ENCODE peak calls at places on chromosomes 16 and 17, in ten cellular contexts. F is MM.1S, W is colonic mucosa, D is cardiac muscle cell, X is GM13976, A is AG04450, Y is Calu3, U is vagina, I is omental fat pad, R is fibroblast of lung. E is an unnamed sample.

GRCh38 chr17:28008526-28008925 is 34.0 kb upstream of the NLK start:
- DNase-seq in I (no peak), X (no peak), F (peak), A (peak), D (peak), Y (peak), U (no peak), W (peak), R (peak), E (peak)

GRCh38 chr17:47253541-47254402 is at the start of gene ITGB3:
- DNase-seq in Y (peak), W (peak), F (peak), X (peak), D (peak), A (no peak), R (peak), I (no peak), U (no peak), E (peak)

GRCh38 chr16:24737391-24737871 is 8.0 kb downstream of the TNRC6A start:
- DNase-seq in A (no peak), U (no peak), D (no peak), F (no peak), X (no peak), I (no peak), R (peak), Y (no peak), W (no peak), E (no peak)

GRCh38 chr17:48542114-48542955 is 2.6 kb downstream of the HOXB2 start:
- DNase-seq in F (no peak), D (no peak), U (no peak), R (no peak), X (no peak), Y (no peak), W (no peak), I (no peak), A (no peak), E (no peak)

GRCh38 chr17:66317629-66318028 is 15.2 kb downstream of the PRKCA start:
- DNase-seq in Y (no peak), X (no peak), I (no peak), R (peak), W (no peak), F (no peak), A (no peak), D (no peak), U (no peak), E (no peak)

GRCh38 chr17:66755101-66755943 is 79.6 kb upstream of the CACNG5 start:
- DNase-seq in W (no peak), Y (no peak), F (no peak), R (no peak), X (no peak), I (no peak), D (no peak), U (no peak), A (no peak), E (no peak)

GRCh38 chr17:7207120-7208001 is 12.3 kb downstream of the DLG4 start:
- DNase-seq in R (peak), X (no peak), F (no peak), D (no peak), W (no peak), A (no peak), Y (no peak), I (no peak), U (no peak), E (no peak)

GRCh38 chr16:20689668-20690067 is 7.8 kb downstream of the ACSM1 start:
- DNase-seq in W (no peak), X (no peak), A (no peak), Y (no peak), U (no peak), R (no peak), D (no peak), F (no peak), I (no peak), E (no peak)

GRCh38 chr17:80419255-80419654 is 4.3 kb downstream of the ENDOV start:
- DNase-seq in W (no peak), U (no peak), Y (no peak), A (no peak), R (no peak), D (no peak), I (no peak), X (no peak), F (no peak), E (no peak)

GRCh38 chr17:7885357-7886226 is 3.0 kb upstream of the CHD3 start:
- DNase-seq in X (peak), W (peak), D (peak), F (peak), U (no peak), Y (peak), I (no peak), A (no peak), R (peak), E (peak)

GRCh38 chr17:55717898-55718735 is 4.5 kb downstream of the TMEM100 start:
- DNase-seq in U (no peak), W (peak), Y (peak), I (peak), R (peak), D (peak), A (peak), X (peak), F (peak), E (peak)

GRCh38 chr16:55021595-55022475 is 91.2 kb downstream of the IRX5 start:
- DNase-seq in I (no peak), A (no peak), R (peak), D (no peak), F (no peak), Y (peak), X (no peak), U (peak), W (peak), E (no peak)

GRCh38 chr16:86591270-86591669 is 12.9 kb downstream of the FOXL1 start:
- DNase-seq in R (no peak), I (no peak), W (no peak), X (no peak), F (no peak), U (no peak), D (no peak), A (no peak), Y (no peak), E (no peak)

GRCh38 chr16:17358846-17359245 is 111.9 kb downstream of the XYLT1 start:
- DNase-seq in F (no peak), Y (no peak), U (no peak), A (no peak), X (no peak), D (no peak), W (no peak), I (no peak), R (peak), E (no peak)

GRCh38 chr17:17680477-17681186 is 626 bp upstream of the RAI1 start:
- DNase-seq in A (no peak), D (no peak), Y (no peak), X (no peak), I (no peak), R (no peak), F (no peak), W (no peak), U (no peak), E (no peak)

GRCh38 chr16:82506734-82507133 is 120.0 kb upstream of the CDH13 start:
- DNase-seq in D (no peak), I (no peak), A (no peak), R (no peak), Y (no peak), F (no peak), U (no peak), W (no peak), X (no peak), E (no peak)

GRCh38 chr17:81846743-81847689 is 12.2 kb upstream of the PPP1R27 start:
- DNase-seq in D (no peak), F (no peak), X (no peak), Y (no peak), I (no peak), U (no peak), A (no peak), R (no peak), W (no peak), E (no peak)

GRCh38 chr17:55062921-55063320 is 94.4 kb downstream of the STXBP4 start:
- DNase-seq in I (no peak), R (peak), Y (no peak), W (no peak), X (no peak), D (no peak), F (no peak), U (no peak), A (peak), E (no peak)

GRCh38 chr17:48566717-48567116 is 11.4 kb downstream of the HOXB4 start:
- DNase-seq in R (no peak), X (no peak), W (no peak), F (no peak), I (no peak), Y (no peak), A (no peak), U (no peak), D (no peak), E (no peak)

GRCh38 chr17:79478051-79478461 is 132.8 kb downstream of the RBFOX3 start:
- DNase-seq in X (no peak), I (no peak), F (no peak), R (peak), W (no peak), A (no peak), U (no peak), Y (no peak), D (no peak), E (no peak)

GRCh38 chr16:24514096-24514495 is 25.3 kb upstream of the RBBP6 start:
- DNase-seq in Y (no peak), A (no peak), D (no peak), U (no peak), W (no peak), X (no peak), F (no peak), R (no peak), I (no peak), E (no peak)

GRCh38 chr17:43800736-43801135 is 20.5 kb downstream of the CFAP97D1 start:
- DNase-seq in R (no peak), I (no peak), F (no peak), A (no peak), Y (no peak), X (no peak), U (peak), W (no peak), D (no peak), E (no peak)

GRCh38 chr16:62213763-62214162 is 177.5 kb upstream of the CDH8 start:
- DNase-seq in X (no peak), A (no peak), W (no peak), Y (no peak), F (no peak), U (no peak), R (no peak), I (no peak), D (no peak), E (no peak)

DNA sequence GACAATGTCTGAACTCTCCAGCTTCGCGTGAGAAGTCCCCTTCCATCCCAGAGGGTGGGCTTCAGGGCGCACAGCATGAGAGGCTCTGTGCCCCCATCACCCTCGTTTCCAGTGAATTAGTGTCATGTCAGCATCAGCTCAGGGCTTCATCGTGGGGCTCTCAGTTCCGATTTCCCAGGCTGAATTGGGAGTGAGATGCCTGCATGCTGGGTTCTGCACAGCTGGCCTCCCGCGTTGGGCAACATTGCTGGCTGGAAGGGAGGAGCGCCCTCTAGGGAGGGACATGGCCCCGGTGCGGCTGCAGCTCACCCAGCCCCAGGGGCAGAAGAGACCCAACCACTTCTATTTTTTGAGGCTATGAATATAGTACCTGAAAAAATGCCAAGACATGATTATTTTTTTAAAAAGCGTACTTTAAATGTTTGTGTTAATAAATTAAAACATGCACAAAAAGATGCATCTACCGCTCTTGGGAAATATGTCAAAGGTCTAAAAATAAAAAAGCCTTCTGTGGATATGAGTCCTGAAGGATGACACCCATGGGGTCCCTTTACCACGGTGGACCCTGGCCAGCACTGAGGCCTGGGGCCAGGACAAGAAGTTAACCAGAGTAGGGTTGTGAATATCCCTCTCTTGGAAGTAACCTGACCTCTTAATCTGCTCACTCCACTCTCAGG is 10.5 kb upstream of the ITGAD start:
- DNase-seq in I (no peak), D (peak), W (peak), Y (peak), X (peak), U (no peak), A (no peak), R (peak), F (peak), E (peak)
- TF ChIP-seq CTCF in I (no peak), D (peak), W (peak), Y (peak), X (peak), U (peak), A (peak), R (peak), F (peak), E (peak)

GRCh38 chr16:89446975-89447293 is 43.4 kb downstream of the ANKRD11 start:
- DNase-seq in A (no peak), W (no peak), X (no peak), R (no peak), U (no peak), Y (no peak), D (no peak), F (no peak), I (no peak), E (no peak)
- TF ChIP-seq CTCF in A (no peak), W (no peak), X (no peak), R (no peak), U (no peak), Y (no peak), D (no peak), F (no peak), I (no peak), E (no peak)

GRCh38 chr17:42019509-42020404 is at the start of gene NKIRAS2:
- DNase-seq in I (peak), R (peak), X (peak), W (peak), F (peak), A (peak), Y (peak), D (peak), U (peak), E (peak)
- TF ChIP-seq CTCF in I (no peak), R (peak), X (peak), W (peak), F (peak), A (peak), Y (peak), D (peak), U (peak), E (peak)

GRCh38 chr17:75405365-75406221 is at the start of gene GRB2:
- DNase-seq in D (peak), A (peak), X (peak), R (peak), I (peak), U (peak), F (peak), W (peak), Y (peak), E (peak)
- TF ChIP-seq CTCF in D (no peak), A (no peak), X (no peak), R (no peak), I (no peak), U (peak), F (no peak), W (no peak), Y (no peak), E (no peak)

DNA sequence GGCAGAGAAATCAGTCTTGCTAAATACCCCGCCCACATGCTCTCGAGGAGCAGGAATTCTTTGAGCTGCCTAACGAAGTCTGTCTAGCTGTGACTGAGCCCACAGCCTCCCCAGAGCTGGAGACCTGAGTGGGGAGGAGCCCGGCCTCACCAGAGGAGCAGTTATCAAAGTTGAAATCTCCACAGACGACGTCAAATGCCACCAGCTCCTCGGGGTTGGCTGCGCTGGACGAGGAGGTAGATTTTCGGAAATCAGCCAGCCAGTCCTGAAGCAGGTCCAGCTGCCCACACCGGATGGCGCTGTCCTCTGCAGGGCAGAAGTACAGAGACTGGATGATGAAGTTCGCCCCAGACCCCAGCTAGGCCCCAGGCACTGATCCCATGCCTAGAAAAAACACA is 53.8 kb downstream of the PRMT7 start:
- DNase-seq in I (no peak), D (no peak), R (peak), Y (no peak), U (no peak), F (no peak), W (no peak), A (no peak), X (no peak), E (no peak)
- TF ChIP-seq CTCF in I (no peak), D (peak), R (no peak), Y (no peak), U (no peak), F (peak), W (no peak), A (peak), X (no peak), E (peak)

GRCh38 chr16:53945996-53946395 is 242.0 kb downstream of the FTO start:
- DNase-seq in A (peak), X (peak), Y (peak), U (no peak), R (peak), I (no peak), F (no peak), W (no peak), D (peak), E (no peak)
- TF ChIP-seq CTCF in A (peak), X (peak), Y (peak), U (peak), R (peak), I (no peak), F (peak), W (peak), D (peak), E (peak)

GRCh38 chr16:48334325-48334724 is 50.9 kb downstream of the SIAH1 start:
- DNase-seq in R (no peak), I (no peak), A (no peak), U (no peak), W (no peak), X (no peak), F (no peak), D (no peak), Y (no peak), E (no peak)
- TF ChIP-seq CTCF in R (no peak), I (no peak), A (peak), U (no peak), W (no peak), X (no peak), F (no peak), D (no peak), Y (no peak), E (no peak)

GRCh38 chr17:57834146-57834741 is 15.6 kb downstream of the MRPS23 start:
- DNase-seq in D (no peak), A (no peak), Y (no peak), F (no peak), X (no peak), U (peak), W (no peak), I (no peak), R (peak), E (no peak)
- TF ChIP-seq CTCF in D (no peak), A (peak), Y (no peak), F (no peak), X (no peak), U (no peak), W (no peak), I (no peak), R (no peak), E (no peak)